ENCODE peak calls at places on chromosome 6, in five cellular contexts. W, E, J, F and G are unnamed samples.

GRCh38 chr6:7264041-7264440 is 49.0 kb downstream of the SSR1 start:
- DNase-seq in W (peak), E (no peak), F (no peak), J (no peak), G (no peak)

GRCh38 chr6:64103480-64103879 is 467.9 kb downstream of the PHF3 start:
- DNase-seq in W (no peak), E (no peak), J (no peak), F (no peak), G (no peak)

GRCh38 chr6:135117413-135117968 is 62.9 kb upstream of the HBS1L start:
- DNase-seq in J (no peak), E (no peak), W (no peak), F (no peak), G (no peak)

GRCh38 chr6:4661391-4661790 is 114.8 kb upstream of the CDYL start:
- DNase-seq in W (no peak), F (no peak), J (no peak), E (no peak), G (no peak)

GRCh38 chr6:14270925-14271791 is 153.6 kb downstream of the CD83 start:
- DNase-seq in E (peak), F (peak), J (peak), W (no peak), G (no peak)

GRCh38 chr6:3540253-3540820 is 83.5 kb upstream of the SLC22A23 start:
- DNase-seq in E (no peak), W (no peak), J (no peak), F (no peak), G (no peak)

GRCh38 chr6:108168501-108168979 is 2.7 kb downstream of the NR2E1 start:
- DNase-seq in W (no peak), E (no peak), F (no peak), J (no peak), G (no peak)

GRCh38 chr6:31544676-31545075 is 1.7 kb downstream of the ATP6V1G2 start:
- DNase-seq in E (no peak), W (no peak), F (no peak), J (no peak), G (no peak)

GRCh38 chr6:44416103-44416502 is 28.6 kb downstream of the CDC5L start:
- DNase-seq in W (peak), E (peak), F (no peak), J (peak), G (no peak)

GRCh38 chr6:98977606-98978292 is 30.0 kb upstream of the FBXL4 start:
- DNase-seq in J (no peak), F (no peak), W (no peak), E (no peak), G (no peak)

GRCh38 chr6:55069132-55069781 is 105.1 kb upstream of the HCRTR2 start:
- DNase-seq in E (peak), J (peak), W (peak), F (no peak), G (no peak)

GRCh38 chr6:131231103-131231502 is 95.8 kb downstream of the AKAP7 start:
- DNase-seq in F (no peak), E (no peak), J (no peak), W (no peak), G (no peak)

DNA sequence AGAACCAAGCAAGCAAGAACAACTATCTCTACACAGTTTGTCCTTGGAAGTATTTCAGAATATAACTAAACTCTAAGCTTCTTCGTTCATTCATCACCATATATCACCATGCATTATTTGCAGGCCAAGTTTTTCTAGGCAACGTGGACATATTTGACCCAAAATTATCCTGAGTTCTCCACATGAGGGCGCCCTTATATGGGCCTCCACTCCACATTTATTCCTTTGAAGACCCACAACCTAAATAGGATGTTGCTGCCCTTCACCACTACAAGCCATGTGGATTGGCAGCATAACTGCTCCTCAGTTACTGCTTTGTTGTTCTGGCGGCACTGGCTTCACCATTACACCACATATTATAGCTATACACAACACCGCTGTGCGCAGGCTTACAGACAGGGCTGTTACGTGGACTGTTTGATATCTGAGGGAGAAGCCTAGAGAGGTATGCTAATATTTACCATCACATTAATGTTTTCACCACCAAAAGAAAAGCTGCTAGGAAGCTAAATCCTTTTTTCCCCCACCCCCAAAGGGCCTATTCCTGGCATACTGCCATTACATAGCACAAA is 411.8 kb downstream of the C6orf118 start:
- DNase-seq in J (no peak), E (no peak), F (no peak), W (no peak), G (no peak)
- TF ChIP-seq CTCF in J (no peak), E (no peak), F (no peak), W (no peak), G (peak)

DNA sequence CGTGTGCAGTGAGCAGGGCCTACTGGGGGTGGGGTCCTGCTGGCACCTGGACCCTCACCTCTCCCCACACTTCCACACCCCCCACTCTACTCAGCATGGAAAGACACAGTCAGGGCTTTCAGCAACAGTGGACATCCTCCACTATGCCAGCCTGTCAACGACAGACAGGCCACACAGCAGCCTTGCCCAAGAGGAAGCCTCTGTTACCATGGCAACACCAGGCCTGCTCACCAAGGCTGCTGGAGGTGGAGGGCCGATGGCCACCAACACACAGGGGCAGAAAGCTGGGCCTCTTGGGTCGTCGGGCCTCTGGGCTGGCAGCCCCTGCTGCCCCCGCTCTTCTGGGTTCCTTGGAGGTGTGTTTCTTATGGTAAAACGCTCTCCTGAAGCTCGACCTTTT is 13.6 kb downstream of the BNIP5 start:
- DNase-seq in J (no peak), E (no peak), W (no peak), F (no peak), G (no peak)
- TF ChIP-seq CTCF in J (no peak), E (no peak), W (no peak), F (no peak), G (no peak)

GRCh38 chr6:169654590-169655391 is 47.0 kb downstream of the WDR27 start:
- DNase-seq in F (peak), J (peak), W (peak), E (peak), G (peak)
- TF ChIP-seq CTCF in F (no peak), J (peak), W (peak), E (peak), G (no peak)

DNA sequence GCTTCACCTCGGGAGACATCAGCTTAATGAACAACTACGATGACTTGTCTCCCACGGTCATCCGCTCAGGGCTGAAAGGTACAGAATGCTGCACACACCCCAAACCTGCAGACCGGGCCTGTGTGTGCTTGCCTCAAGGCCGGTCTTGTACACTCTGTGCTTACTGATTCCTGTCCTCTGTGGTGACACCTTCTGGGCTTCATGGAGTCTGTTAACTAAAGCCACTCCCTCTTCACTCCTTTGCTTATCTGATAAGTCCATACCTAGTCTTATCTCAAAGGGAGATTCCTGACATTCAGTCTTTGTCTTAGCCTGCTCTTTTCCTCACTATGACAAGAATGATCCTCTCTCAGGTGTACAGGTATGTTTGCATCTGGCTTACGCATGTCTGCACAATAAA is 107.7 kb upstream of the TMEM181 start:
- DNase-seq in F (no peak), J (no peak), W (no peak), E (no peak), G (no peak)
- TF ChIP-seq CTCF in F (no peak), J (no peak), W (no peak), E (no peak), G (no peak)

DNA sequence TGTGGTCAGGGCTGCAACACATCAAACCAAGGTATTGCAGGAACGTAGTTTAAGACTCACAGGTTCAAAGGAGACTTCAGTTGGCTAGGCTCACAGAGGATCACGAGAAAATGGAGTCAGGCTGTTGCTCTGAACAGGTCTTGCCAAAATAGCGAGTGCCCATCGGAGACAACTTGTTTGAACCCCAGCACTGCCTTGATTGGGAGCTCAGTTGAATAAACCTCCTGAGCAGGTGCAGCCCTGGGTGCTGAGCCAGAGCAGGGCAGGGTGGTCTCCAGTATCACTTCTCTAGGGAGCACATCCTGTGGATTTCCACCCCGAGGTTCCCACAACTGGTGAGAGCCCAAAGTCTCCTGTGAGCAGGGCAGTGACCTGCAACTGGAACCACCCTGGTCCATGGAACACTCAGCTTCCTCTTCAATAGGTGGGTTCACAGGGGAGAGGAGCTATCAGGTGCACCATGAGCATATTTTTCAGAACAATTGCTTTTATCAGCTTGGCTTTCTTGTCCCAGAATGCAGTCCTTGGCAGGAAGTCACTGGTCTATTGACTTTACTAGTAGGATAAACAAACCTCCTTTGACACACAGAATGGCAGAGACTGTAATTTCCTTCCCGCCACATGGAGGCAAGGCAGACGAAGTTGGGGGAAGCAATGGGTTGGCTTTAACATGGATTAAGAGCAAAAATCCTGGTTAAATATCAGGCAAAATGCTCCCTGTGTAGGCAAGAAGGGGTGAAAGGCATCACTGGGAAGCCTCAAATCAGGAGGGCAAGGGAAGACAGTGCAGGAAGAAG is 267.7 kb upstream of the FOXQ1 start:
- DNase-seq in E (no peak), W (no peak), F (no peak), J (no peak), G (no peak)
- TF ChIP-seq CTCF in E (no peak), W (no peak), F (no peak), J (no peak), G (no peak)

DNA sequence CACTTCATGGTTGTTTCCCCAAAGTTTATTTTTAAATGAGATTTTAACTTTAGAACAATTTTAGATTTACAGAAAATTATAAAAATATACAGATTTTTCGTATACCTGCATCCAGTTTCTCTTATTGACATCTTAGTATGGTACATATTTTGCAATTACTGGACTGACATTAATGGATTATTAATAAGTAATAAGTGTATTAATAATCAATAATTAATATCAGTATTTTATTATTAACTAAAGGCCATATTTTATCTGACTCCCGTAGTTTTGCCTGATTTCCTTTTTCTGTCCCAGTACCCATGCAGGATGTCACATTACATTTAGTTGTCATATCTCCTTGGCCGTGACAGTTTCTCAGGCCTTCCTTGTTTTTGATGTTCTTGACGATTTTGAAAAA is 307.0 kb downstream of the C6orf118 start:
- DNase-seq in F (no peak), W (no peak), E (no peak), J (no peak), G (no peak)
- TF ChIP-seq CTCF in F (no peak), W (no peak), E (no peak), J (no peak), G (no peak)

DNA sequence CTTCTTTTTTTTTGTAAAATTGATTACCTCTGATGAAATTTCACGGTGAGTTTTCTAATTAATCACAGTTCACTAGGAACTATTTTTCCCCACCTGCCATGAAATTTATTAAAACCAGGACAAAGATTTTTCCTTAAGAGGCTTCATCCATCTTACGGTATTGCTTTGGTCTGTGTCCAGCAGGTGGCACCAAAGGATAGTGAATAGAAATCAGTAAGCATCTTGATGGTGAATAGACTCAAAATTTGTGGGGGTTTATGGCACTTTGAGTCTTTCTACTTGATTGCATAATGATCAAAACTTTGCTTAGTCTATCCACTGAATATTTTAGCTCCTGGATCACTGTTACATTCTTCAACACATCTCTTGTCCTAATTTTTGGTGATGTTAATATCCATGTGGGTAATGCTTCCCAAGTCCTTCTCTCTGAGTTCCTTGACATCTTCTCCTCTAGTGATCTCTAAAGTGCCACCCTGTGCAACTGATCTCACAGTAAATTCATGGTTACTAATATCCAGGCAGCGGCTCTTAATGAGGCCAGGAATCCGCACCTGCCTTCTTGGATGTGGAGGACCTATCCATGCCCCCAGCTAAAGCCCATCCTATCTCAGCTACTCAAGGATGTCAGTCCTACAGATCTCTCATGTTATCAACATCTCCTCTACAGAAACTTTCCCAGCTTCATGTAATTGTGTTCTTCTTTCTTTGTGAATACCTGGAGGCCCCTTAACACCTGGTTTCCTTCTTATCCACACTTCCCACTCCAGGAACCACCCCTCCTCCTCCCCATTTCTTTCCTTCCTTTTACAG is 54.5 kb downstream of the STMND1 start:
- DNase-seq in J (peak), F (peak), W (peak), E (peak), G (peak)
- TF ChIP-seq CTCF in J (peak), F (peak), W (peak), E (peak), G (peak)

GRCh38 chr6:52697903-52698302 is 27.0 kb downstream of the TMEM14A start:
- DNase-seq in W (no peak), F (no peak), J (no peak), E (peak), G (no peak)
- TF ChIP-seq CTCF in W (no peak), F (no peak), J (peak), E (no peak), G (no peak)

DNA sequence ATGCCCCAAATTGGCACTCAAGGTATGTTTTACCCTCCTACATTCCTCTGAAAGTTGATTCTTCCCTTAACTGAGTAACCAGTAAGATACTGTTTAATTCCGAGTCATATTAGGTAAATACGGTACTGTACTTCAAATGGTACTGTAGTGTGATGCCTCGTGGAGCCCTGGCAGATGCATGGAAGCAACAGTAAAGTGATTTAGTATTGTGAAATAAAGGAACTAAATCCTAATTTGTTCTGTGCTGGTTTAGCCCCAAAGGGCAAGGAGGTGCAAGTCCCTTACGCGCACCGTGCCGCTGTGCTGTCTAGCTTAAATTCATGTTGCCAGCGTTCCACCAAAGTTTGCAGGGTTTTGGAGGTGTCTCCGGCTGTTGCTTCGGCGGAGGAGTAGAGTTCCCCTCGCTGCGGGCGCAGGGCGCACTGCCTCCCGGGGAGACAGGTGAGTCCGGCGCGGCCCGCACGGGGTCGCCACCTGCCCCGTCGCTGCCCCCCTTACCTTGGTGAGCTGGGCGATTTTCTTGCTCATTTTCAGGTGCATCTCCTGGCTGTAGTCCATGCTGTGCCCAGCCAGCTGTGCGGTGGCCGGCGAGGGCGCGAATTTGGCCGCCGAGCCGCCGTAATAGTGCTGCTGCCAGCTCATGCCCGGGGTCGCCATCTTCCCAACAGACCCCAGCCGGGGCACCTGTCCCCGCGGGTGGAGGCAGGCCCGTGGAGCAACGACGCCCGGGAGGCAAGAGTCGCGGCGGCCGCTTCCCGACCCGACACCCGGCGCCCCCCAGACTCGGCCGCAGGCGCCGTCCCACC is 618 bp downstream of the FAM184A start:
- DNase-seq in E (peak), W (peak), J (no peak), F (peak), G (peak)
- TF ChIP-seq CTCF in E (no peak), W (no peak), J (no peak), F (peak), G (peak)